ENCODE peak calls at places on chromosomes 3 and 15, in seven cellular contexts. One of them, this sample, is unnamed.
A peak's percentile ranks its signal among the peaks of the same experiment; 100 is the strongest.

GRCh38 chr3:28068342-28068741 is 173.1 kb upstream of the CMC1 start:
- DNase-seq in heart left ventricle: no peak
- DNase-seq in H7: no peak
- DNase-seq in adrenal gland: no peak
- DNase-seq in uterus: no peak
- DNase-seq in OCI-LY7: no peak
- DNase-seq in brain microvascular endothelial cell: no peak
- DNase-seq in this sample: no peak

GRCh38 chr3:53709256-53709655 is 137.0 kb downstream of the CHDH start:
- DNase-seq in heart left ventricle: no peak
- DNase-seq in H7: no peak
- DNase-seq in adrenal gland: no peak
- DNase-seq in uterus: no peak
- DNase-seq in OCI-LY7: no peak
- DNase-seq in brain microvascular endothelial cell: no peak
- DNase-seq in this sample: no peak

GRCh38 chr3:139251529-139251928 is 92.3 kb upstream of the MRPS22 start:
- DNase-seq in heart left ventricle: no peak
- DNase-seq in H7: no peak
- DNase-seq in adrenal gland: peak; percentile 73
- DNase-seq in uterus: no peak
- DNase-seq in OCI-LY7: no peak
- DNase-seq in brain microvascular endothelial cell: no peak
- DNase-seq in this sample: no peak

GRCh38 chr3:168341965-168342719 is 246.4 kb upstream of the GOLIM4 start:
- DNase-seq in heart left ventricle: no peak
- DNase-seq in H7: no peak
- DNase-seq in adrenal gland: no peak
- DNase-seq in uterus: no peak
- DNase-seq in OCI-LY7: no peak
- DNase-seq in brain microvascular endothelial cell: peak; percentile 44
- DNase-seq in this sample: no peak

GRCh38 chr3:58384381-58385090 is 49.1 kb downstream of the PDHB start:
- DNase-seq in heart left ventricle: no peak
- DNase-seq in H7: no peak
- DNase-seq in adrenal gland: no peak
- DNase-seq in uterus: no peak
- DNase-seq in OCI-LY7: peak; percentile 11
- DNase-seq in brain microvascular endothelial cell: no peak
- DNase-seq in this sample: no peak

GRCh38 chr15:63256433-63256884 is 20.9 kb upstream of the APH1B start:
- DNase-seq in heart left ventricle: no peak
- DNase-seq in H7: peak; percentile 61
- DNase-seq in adrenal gland: no peak
- DNase-seq in uterus: no peak
- DNase-seq in OCI-LY7: no peak
- DNase-seq in brain microvascular endothelial cell: peak; percentile 38
- DNase-seq in this sample: no peak

GRCh38 chr3:16838561-16838960 is 46.2 kb upstream of the PLCL2 start:
- DNase-seq in heart left ventricle: no peak
- DNase-seq in H7: no peak
- DNase-seq in adrenal gland: peak; percentile 77
- DNase-seq in uterus: no peak
- DNase-seq in OCI-LY7: peak; percentile 43
- DNase-seq in brain microvascular endothelial cell: no peak
- DNase-seq in this sample: no peak

GRCh38 chr3:48186993-48187578 is 1.1 kb downstream of the CDC25A start:
- DNase-seq in heart left ventricle: no peak
- DNase-seq in H7: no peak
- DNase-seq in adrenal gland: no peak
- DNase-seq in uterus: no peak
- DNase-seq in OCI-LY7: peak; percentile 18
- DNase-seq in brain microvascular endothelial cell: peak; percentile 2
- DNase-seq in this sample: no peak

GRCh38 chr15:74428970-74429783 is 4.6 kb downstream of the SEMA7A start:
- DNase-seq in heart left ventricle: no peak
- DNase-seq in H7: peak; percentile 52
- DNase-seq in adrenal gland: no peak
- DNase-seq in uterus: no peak
- DNase-seq in OCI-LY7: no peak
- DNase-seq in brain microvascular endothelial cell: no peak
- DNase-seq in this sample: no peak

GRCh38 chr3:94137377-94137776 is 74.5 kb downstream of the NSUN3 start:
- DNase-seq in heart left ventricle: no peak
- DNase-seq in H7: no peak
- DNase-seq in adrenal gland: no peak
- DNase-seq in uterus: no peak
- DNase-seq in OCI-LY7: no peak
- DNase-seq in brain microvascular endothelial cell: peak; percentile 14
- DNase-seq in this sample: no peak

GRCh38 chr3:163547045-163547692 is 1531.1 kb downstream of the SI start:
- DNase-seq in heart left ventricle: no peak
- DNase-seq in H7: no peak
- DNase-seq in adrenal gland: no peak
- DNase-seq in uterus: no peak
- DNase-seq in OCI-LY7: no peak
- DNase-seq in brain microvascular endothelial cell: no peak
- DNase-seq in this sample: no peak

GRCh38 chr15:87672309-87672897 is 584.1 kb downstream of the NTRK3 start:
- DNase-seq in heart left ventricle: peak; percentile 8
- DNase-seq in H7: peak; percentile 35
- DNase-seq in adrenal gland: peak; percentile 14
- DNase-seq in uterus: peak; percentile 17
- DNase-seq in OCI-LY7: no peak
- DNase-seq in brain microvascular endothelial cell: peak; percentile 34
- DNase-seq in this sample: no peak

GRCh38 chr15:97071658-97072057 is 741.2 kb downstream of the NR2F2 start:
- DNase-seq in heart left ventricle: no peak
- DNase-seq in H7: no peak
- DNase-seq in adrenal gland: no peak
- DNase-seq in uterus: no peak
- DNase-seq in OCI-LY7: no peak
- DNase-seq in brain microvascular endothelial cell: no peak
- DNase-seq in this sample: no peak

GRCh38 chr15:97078556-97078955 is 748.1 kb downstream of the NR2F2 start:
- DNase-seq in heart left ventricle: no peak
- DNase-seq in H7: no peak
- DNase-seq in adrenal gland: no peak
- DNase-seq in uterus: no peak
- DNase-seq in OCI-LY7: no peak
- DNase-seq in brain microvascular endothelial cell: no peak
- DNase-seq in this sample: no peak

GRCh38 chr15:97077930-97078329 is 747.4 kb downstream of the NR2F2 start:
- DNase-seq in heart left ventricle: no peak
- DNase-seq in H7: no peak
- DNase-seq in adrenal gland: no peak
- DNase-seq in uterus: no peak
- DNase-seq in OCI-LY7: no peak
- DNase-seq in brain microvascular endothelial cell: no peak
- DNase-seq in this sample: no peak

GRCh38 chr15:97072560-97072959 is 742.1 kb downstream of the NR2F2 start:
- DNase-seq in heart left ventricle: no peak
- DNase-seq in H7: no peak
- DNase-seq in adrenal gland: no peak
- DNase-seq in uterus: no peak
- DNase-seq in OCI-LY7: no peak
- DNase-seq in brain microvascular endothelial cell: no peak
- DNase-seq in this sample: no peak
- H3K4me3 ChIP-seq in heart left ventricle: no peak overlapping the region
- H3K4me3 ChIP-seq in H7: no peak overlapping the region
- H3K4me3 ChIP-seq in adrenal gland: no peak overlapping the region
- H3K4me3 ChIP-seq in uterus: no peak overlapping the region
- H3K4me3 ChIP-seq in OCI-LY7: no peak overlapping the region
- H3K4me3 ChIP-seq in brain microvascular endothelial cell: no peak overlapping the region
- H3K4me3 ChIP-seq in this sample: no peak overlapping the region

DNA sequence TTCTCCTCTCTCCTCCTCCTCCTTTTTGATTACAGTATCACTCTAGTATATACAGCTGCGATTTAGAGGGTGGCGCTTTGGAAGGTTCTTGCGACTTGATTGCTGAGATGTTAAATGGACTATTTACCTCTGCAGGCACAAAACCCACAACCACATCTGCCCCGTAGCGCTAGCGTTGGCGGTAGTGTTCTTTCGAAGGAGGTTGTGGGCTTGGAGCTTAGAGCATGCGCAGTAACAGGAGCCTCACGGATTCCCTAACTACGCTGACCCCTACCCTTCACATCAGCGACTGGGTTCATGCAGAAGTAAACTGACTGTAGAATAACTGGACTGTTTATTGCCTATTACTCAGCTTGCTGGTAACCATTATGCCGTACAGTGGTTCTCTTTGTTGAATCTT is 58.0 kb downstream of the CGGBP1 start:
- DNase-seq in heart left ventricle: no peak
- DNase-seq in H7: peak; percentile 60
- DNase-seq in adrenal gland: no peak
- DNase-seq in uterus: no peak
- DNase-seq in OCI-LY7: peak; percentile 33
- DNase-seq in brain microvascular endothelial cell: no peak
- DNase-seq in this sample: no peak
- H3K4me3 ChIP-seq in heart left ventricle: peak overlapping the region; percentile 17
- H3K4me3 ChIP-seq in H7: no peak overlapping the region
- H3K4me3 ChIP-seq in adrenal gland: no peak overlapping the region
- H3K4me3 ChIP-seq in uterus: no peak overlapping the region
- H3K4me3 ChIP-seq in OCI-LY7: peak overlapping the region; percentile 7
- H3K4me3 ChIP-seq in brain microvascular endothelial cell: peak overlapping the region; percentile 33
- H3K4me3 ChIP-seq in this sample: peak overlapping the region; percentile 1

GRCh38 chr3:101300073-101300472 is 20.3 kb downstream of the IMPG2 start:
- DNase-seq in heart left ventricle: no peak
- DNase-seq in H7: no peak
- DNase-seq in adrenal gland: no peak
- DNase-seq in uterus: no peak
- DNase-seq in OCI-LY7: no peak
- DNase-seq in brain microvascular endothelial cell: no peak
- DNase-seq in this sample: no peak

GRCh38 chr3:101303836-101304235 is 16.5 kb downstream of the IMPG2 start:
- DNase-seq in heart left ventricle: no peak
- DNase-seq in H7: no peak
- DNase-seq in adrenal gland: no peak
- DNase-seq in uterus: no peak
- DNase-seq in OCI-LY7: no peak
- DNase-seq in brain microvascular endothelial cell: no peak
- DNase-seq in this sample: no peak

GRCh38 chr3:101303089-101303731 is 17.2 kb downstream of the IMPG2 start:
- DNase-seq in heart left ventricle: no peak
- DNase-seq in H7: no peak
- DNase-seq in adrenal gland: no peak
- DNase-seq in uterus: no peak
- DNase-seq in OCI-LY7: no peak
- DNase-seq in brain microvascular endothelial cell: no peak
- DNase-seq in this sample: no peak
- H3K4me3 ChIP-seq in heart left ventricle: no peak overlapping the region
- H3K4me3 ChIP-seq in H7: no peak overlapping the region
- H3K4me3 ChIP-seq in adrenal gland: no peak overlapping the region
- H3K4me3 ChIP-seq in uterus: no peak overlapping the region
- H3K4me3 ChIP-seq in OCI-LY7: no peak overlapping the region
- H3K4me3 ChIP-seq in brain microvascular endothelial cell: no peak overlapping the region
- H3K4me3 ChIP-seq in this sample: no peak overlapping the region

GRCh38 chr15:37016287-37016686 is 84.1 kb downstream of the MEIS2 start:
- DNase-seq in heart left ventricle: no peak
- DNase-seq in H7: no peak
- DNase-seq in adrenal gland: peak; percentile 71
- DNase-seq in uterus: peak; percentile 72
- DNase-seq in OCI-LY7: no peak
- DNase-seq in brain microvascular endothelial cell: peak; percentile 39
- DNase-seq in this sample: no peak

GRCh38 chr15:37017031-37017625 is 83.2 kb downstream of the MEIS2 start:
- DNase-seq in heart left ventricle: no peak
- DNase-seq in H7: no peak
- DNase-seq in adrenal gland: no peak
- DNase-seq in uterus: no peak
- DNase-seq in OCI-LY7: no peak
- DNase-seq in brain microvascular endothelial cell: no peak
- DNase-seq in this sample: no peak

GRCh38 chr15:37015476-37015875 is 84.9 kb downstream of the MEIS2 start:
- DNase-seq in heart left ventricle: no peak
- DNase-seq in H7: peak; percentile 19
- DNase-seq in adrenal gland: no peak
- DNase-seq in uterus: no peak
- DNase-seq in OCI-LY7: peak; percentile 12
- DNase-seq in brain microvascular endothelial cell: no peak
- DNase-seq in this sample: no peak

GRCh38 chr15:37020852-37021251 is 79.5 kb downstream of the MEIS2 start:
- DNase-seq in heart left ventricle: no peak
- DNase-seq in H7: no peak
- DNase-seq in adrenal gland: no peak
- DNase-seq in uterus: no peak
- DNase-seq in OCI-LY7: no peak
- DNase-seq in brain microvascular endothelial cell: no peak
- DNase-seq in this sample: no peak

DNA sequence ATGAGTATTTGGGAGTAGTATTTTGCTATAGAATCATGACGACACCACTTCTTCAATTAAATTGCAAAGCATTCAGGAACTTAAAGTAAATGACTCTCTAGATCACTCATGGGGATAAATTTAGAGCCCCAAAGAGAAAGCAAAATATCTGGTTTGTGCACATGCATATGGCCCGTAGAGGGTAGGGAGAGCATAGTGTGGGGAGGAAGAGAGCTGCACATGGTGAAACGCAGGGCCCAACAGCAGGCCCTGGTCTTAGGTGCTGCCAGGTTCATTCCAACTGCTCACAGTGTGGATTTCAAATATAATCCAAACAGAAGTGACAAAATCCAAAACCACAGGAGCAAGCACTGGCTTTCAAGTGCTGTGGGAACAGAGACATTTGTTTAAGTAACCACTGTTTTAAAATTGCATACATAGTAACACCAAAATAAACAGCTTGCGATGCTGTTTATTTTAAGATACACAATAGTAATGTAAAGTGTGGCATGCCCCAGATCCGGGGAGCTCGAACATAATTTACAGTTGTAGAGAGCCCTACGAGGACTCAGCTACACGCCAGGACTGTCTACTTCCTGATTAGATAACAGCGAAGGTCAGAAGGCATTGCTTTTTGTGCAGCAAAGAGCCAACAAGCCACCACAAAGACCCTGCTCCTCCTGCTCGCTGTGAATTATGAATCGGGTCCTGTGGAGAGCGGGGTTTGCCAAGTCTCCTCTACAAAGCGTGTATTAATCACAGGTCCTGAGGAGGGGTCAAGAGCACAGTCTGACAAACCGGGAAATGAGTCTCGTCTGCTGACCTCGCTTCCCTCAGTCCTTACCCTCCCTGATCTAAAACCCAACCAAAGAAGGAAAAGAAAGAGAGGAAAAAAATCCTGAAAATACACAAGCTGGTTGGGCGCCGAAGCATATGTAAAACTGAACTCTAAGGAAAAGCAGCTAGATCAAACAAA is 80.6 kb downstream of the MEIS2 start:
- DNase-seq in heart left ventricle: no peak
- DNase-seq in H7: no peak
- DNase-seq in adrenal gland: peak; percentile 94
- DNase-seq in uterus: no peak
- DNase-seq in OCI-LY7: no peak
- DNase-seq in brain microvascular endothelial cell: peak; percentile 43
- DNase-seq in this sample: no peak
- H3K4me3 ChIP-seq in heart left ventricle: peak overlapping the region; percentile 10
- H3K4me3 ChIP-seq in H7: no peak overlapping the region
- H3K4me3 ChIP-seq in adrenal gland: no peak overlapping the region
- H3K4me3 ChIP-seq in uterus: no peak overlapping the region
- H3K4me3 ChIP-seq in OCI-LY7: no peak overlapping the region
- H3K4me3 ChIP-seq in brain microvascular endothelial cell: peak overlapping the region; percentile 26
- H3K4me3 ChIP-seq in this sample: peak overlapping the region; percentile 19

This sample was measured in aorta.